ENCODE peak calls at places on chromosomes 12 and 14, in seven cellular contexts. N is NCI-H1105, B is aorta, J is tibial nerve, K is retinal pigment epithelial cell, X is NCI-H1092, V is ACHN. W is an unnamed sample.

GRCh38 chr12:50751921-50752721 is 11.8 kb upstream of the ATF1 start:
- DNase-seq in J (no peak), K (no peak), X (no peak), N (no peak), V (peak), B (no peak), W (no peak)

GRCh38 chr14:105151131-105151837 is 17.3 kb downstream of the JAG2 start:
- DNase-seq in K (no peak), B (peak), N (no peak), J (no peak), X (no peak), V (no peak), W (no peak)

GRCh38 chr12:131121705-131122405 is 168.1 kb downstream of the ADGRD1 start:
- DNase-seq in X (no peak), N (peak), B (peak), V (no peak), K (no peak), J (peak), W (no peak)

GRCh38 chr14:24986206-24986893 is 63.6 kb downstream of the STXBP6 start:
- DNase-seq in X (peak), B (no peak), J (no peak), K (no peak), N (no peak), V (no peak), W (no peak)

GRCh38 chr12:105876426-105876927 is 262.3 kb downstream of the NUAK1 start:
- DNase-seq in X (no peak), K (no peak), B (no peak), J (no peak), V (no peak), N (no peak), W (no peak)

GRCh38 chr14:77822741-77823140 is 22.8 kb downstream of the ADCK1 start:
- DNase-seq in X (no peak), B (no peak), J (no peak), V (no peak), K (no peak), N (no peak), W (no peak)

GRCh38 chr14:63045612-63046320 is 508 bp upstream of the KCNH5 start:
- DNase-seq in V (no peak), X (peak), B (peak), N (peak), K (no peak), J (no peak), W (peak)

GRCh38 chr12:131280426-131280825 is 326.7 kb downstream of the ADGRD1 start:
- DNase-seq in B (peak), J (no peak), K (no peak), V (no peak), N (no peak), X (no peak), W (no peak)

GRCh38 chr12:15837141-15837781 is 44.9 kb upstream of the STRAP start:
- DNase-seq in X (no peak), B (no peak), J (no peak), V (no peak), N (no peak), K (no peak), W (no peak)

GRCh38 chr12:9851050-9851449 is 18.1 kb downstream of the CLEC2B start:
- DNase-seq in V (no peak), B (no peak), X (no peak), J (no peak), N (no peak), K (no peak), W (no peak)

GRCh38 chr12:3647504-3647903 is 105.4 kb downstream of the CRACR2A start:
- DNase-seq in N (no peak), B (no peak), X (no peak), J (no peak), V (no peak), K (no peak), W (no peak)

GRCh38 chr12:13973981-13974380 is 7.4 kb downstream of the GRIN2B start:
- DNase-seq in B (no peak), K (no peak), N (peak), V (no peak), J (no peak), X (peak), W (no peak)

GRCh38 chr12:92208613-92209121 is 63.0 kb upstream of the BTG1 start:
- DNase-seq in B (no peak), X (no peak), V (no peak), N (no peak), K (peak), J (no peak), W (peak)

GRCh38 chr12:57175428-57176138 is 28.2 kb upstream of the LRP1-AS start:
- DNase-seq in X (peak), B (peak), N (peak), J (peak), V (peak), K (no peak), W (peak)

W was measured in D721Med.